ENCODE peak calls at places on chromosomes 11 and 22, in five cellular contexts. U is retinal pigment epithelial cell, H is AG04450, O is spleen, T is astrocyte of the cerebellum. G is an unnamed sample.

GRCh38 chr11:35887737-35888136 is 56.1 kb upstream of the LDLRAD3 start:
- DNase-seq in U (no peak), T (no peak), O (no peak), H (no peak), G (no peak)

GRCh38 chr11:27401760-27402316 is 38.8 kb upstream of the CCDC34 start:
- DNase-seq in T (no peak), O (no peak), H (no peak), U (no peak), G (no peak)

GRCh38 chr11:116331381-116331780 is 441.4 kb downstream of the BUD13 start:
- DNase-seq in T (no peak), O (no peak), H (no peak), U (no peak), G (no peak)

GRCh38 chr22:38758276-38758945 is 2.6 kb upstream of the SUN2 start:
- DNase-seq in O (peak), U (no peak), H (no peak), T (no peak), G (no peak)

GRCh38 chr11:72045849-72046248 is 34.5 kb downstream of the NUMA1 start:
- DNase-seq in O (no peak), H (no peak), T (no peak), U (no peak), G (peak)

GRCh38 chr11:69861901-69862300 is 42.7 kb upstream of the FGF3 start:
- DNase-seq in H (no peak), O (no peak), T (no peak), U (no peak), G (no peak)

GRCh38 chr22:31926969-31927368 is 17.4 kb upstream of the YWHAH start:
- DNase-seq in U (no peak), H (no peak), O (peak), T (no peak), G (peak)

GRCh38 chr22:31586137-31586920 is 75.7 kb downstream of the PISD start:
- DNase-seq in O (no peak), T (no peak), H (no peak), U (no peak), G (peak)

GRCh38 chr22:27843441-27843840 is 41.9 kb upstream of the MN1 start:
- DNase-seq in H (no peak), T (no peak), O (no peak), U (no peak), G (no peak)

GRCh38 chr11:81986556-81987161 is 747.0 kb downstream of the FAM181B start:
- DNase-seq in H (no peak), T (no peak), U (no peak), O (peak), G (no peak)

GRCh38 chr11:115528217-115528616 is 24.0 kb upstream of the CADM1 start:
- DNase-seq in O (no peak), H (no peak), U (no peak), T (no peak), G (no peak)

GRCh38 chr11:83990160-83990733 is 704.1 kb upstream of the CCDC90B start:
- DNase-seq in H (no peak), T (no peak), O (no peak), U (no peak), G (no peak)

GRCh38 chr11:2672553-2673249 is 27.1 kb downstream of the KCNQ1OT1 start:
- DNase-seq in U (no peak), O (peak), T (no peak), H (no peak), G (no peak)

GRCh38 chr11:132234878-132235277 is 864.5 kb downstream of the NTM start:
- DNase-seq in U (no peak), T (peak), H (peak), O (no peak), G (peak)

GRCh38 chr11:45145421-45146071 is 893 bp upstream of the PRDM11 start:
- DNase-seq in O (no peak), H (no peak), T (no peak), U (no peak), G (peak)

GRCh38 chr11:16086229-16086628 is 270.1 kb downstream of the SOX6 start:
- DNase-seq in U (peak), O (no peak), H (no peak), T (peak), G (no peak)

GRCh38 chr11:66882540-66882939 is 25.7 kb downstream of the LRFN4 start:
- DNase-seq in T (no peak), U (no peak), H (no peak), O (no peak), G (no peak)

GRCh38 chr11:106473089-106473722 is 395.7 kb downstream of the AASDHPPT start:
- DNase-seq in O (no peak), U (no peak), T (no peak), H (no peak), G (peak)

GRCh38 chr11:125892071-125892470 is 4.6 kb downstream of the HYLS1 start:
- DNase-seq in T (no peak), U (no peak), O (no peak), H (no peak), G (no peak)

GRCh38 chr11:49202287-49202976 is 6.0 kb downstream of the FOLH1 start:
- DNase-seq in O (no peak), H (no peak), U (no peak), T (no peak), G (no peak)

GRCh38 chr11:112279901-112280267 is 19.2 kb upstream of the PLET1 start:
- DNase-seq in O (peak), H (no peak), T (peak), U (no peak), G (peak)

GRCh38 chr22:46579751-46580449 is 40.3 kb upstream of the GRAMD4 start:
- DNase-seq in O (peak), H (no peak), T (no peak), U (no peak), G (no peak)

GRCh38 chr11:29159552-29160465 is 857.0 kb downstream of the KCNA4 start:
- DNase-seq in U (peak), H (peak), T (peak), O (no peak), G (peak)

GRCh38 chr11:9053631-9054030 is 37.8 kb downstream of the SCUBE2 start:
- DNase-seq in T (no peak), H (peak), O (no peak), U (no peak), G (peak)

GRCh38 chr11:16280256-16280682 is 76.1 kb downstream of the SOX6 start:
- DNase-seq in H (no peak), U (no peak), O (no peak), T (no peak), G (no peak)

GRCh38 chr11:80107415-80107814 is 666.6 kb upstream of the TENM4 start:
- DNase-seq in O (no peak), U (no peak), T (no peak), H (no peak), G (no peak)

GRCh38 chr11:116811194-116811593 is 11.9 kb downstream of the APOA4 start:
- DNase-seq in H (no peak), T (no peak), O (no peak), U (no peak), G (no peak)

GRCh38 chr11:79383874-79384273 is 57.0 kb downstream of the TENM4 start:
- DNase-seq in U (no peak), H (no peak), O (no peak), T (no peak), G (no peak)

GRCh38 chr11:85483861-85484260 is 143.3 kb downstream of the DLG2 start:
- DNase-seq in O (no peak), H (peak), T (no peak), U (no peak), G (no peak)

GRCh38 chr11:727859-728748 is 19.2 kb upstream of the TALDO1 start:
- DNase-seq in U (no peak), O (peak), T (peak), H (no peak), G (peak)

GRCh38 chr11:113488931-113489351 is 13.7 kb upstream of the DRD2 start:
- DNase-seq in T (peak), H (no peak), U (no peak), O (no peak), G (no peak)

GRCh38 chr11:96254854-96255253 is 88.1 kb downstream of the MAML2 start:
- DNase-seq in H (no peak), O (peak), T (no peak), U (no peak), G (no peak)

GRCh38 chr22:40922484-40923303 is 28.5 kb upstream of the RBX1 start:
- DNase-seq in O (no peak), H (peak), U (peak), T (peak), G (peak)

GRCh38 chr11:112509300-112509699 is 248.6 kb upstream of the PLET1 start:
- DNase-seq in O (no peak), U (no peak), H (no peak), T (no peak), G (no peak)

GRCh38 chr22:38180841-38181452 is 683 bp downstream of the PLA2G6 start:
- DNase-seq in U (no peak), O (peak), H (no peak), T (no peak), G (no peak)

GRCh38 chr22:49850021-49850911 is 3.4 kb upstream of the ZBED4 start:
- DNase-seq in U (no peak), O (peak), H (no peak), T (no peak), G (no peak)
- H3K4me3 ChIP-seq in U (no peak), O (peak), H (no peak), T (no peak), G (no peak)

GRCh38 chr11:73761403-73761945 is 600 bp upstream of the RAB6A start:
- DNase-seq in T (no peak), U (no peak), O (peak), H (no peak), G (no peak)
- H3K4me3 ChIP-seq in T (peak), U (peak), O (peak), H (peak), G (peak)

GRCh38 chr22:37044634-37045625 is 6.6 kb upstream of the KCTD17 start:
- DNase-seq in H (no peak), O (no peak), T (no peak), U (no peak), G (peak)
- H3K4me3 ChIP-seq in H (no peak), O (no peak), T (no peak), U (no peak), G (no peak)

DNA sequence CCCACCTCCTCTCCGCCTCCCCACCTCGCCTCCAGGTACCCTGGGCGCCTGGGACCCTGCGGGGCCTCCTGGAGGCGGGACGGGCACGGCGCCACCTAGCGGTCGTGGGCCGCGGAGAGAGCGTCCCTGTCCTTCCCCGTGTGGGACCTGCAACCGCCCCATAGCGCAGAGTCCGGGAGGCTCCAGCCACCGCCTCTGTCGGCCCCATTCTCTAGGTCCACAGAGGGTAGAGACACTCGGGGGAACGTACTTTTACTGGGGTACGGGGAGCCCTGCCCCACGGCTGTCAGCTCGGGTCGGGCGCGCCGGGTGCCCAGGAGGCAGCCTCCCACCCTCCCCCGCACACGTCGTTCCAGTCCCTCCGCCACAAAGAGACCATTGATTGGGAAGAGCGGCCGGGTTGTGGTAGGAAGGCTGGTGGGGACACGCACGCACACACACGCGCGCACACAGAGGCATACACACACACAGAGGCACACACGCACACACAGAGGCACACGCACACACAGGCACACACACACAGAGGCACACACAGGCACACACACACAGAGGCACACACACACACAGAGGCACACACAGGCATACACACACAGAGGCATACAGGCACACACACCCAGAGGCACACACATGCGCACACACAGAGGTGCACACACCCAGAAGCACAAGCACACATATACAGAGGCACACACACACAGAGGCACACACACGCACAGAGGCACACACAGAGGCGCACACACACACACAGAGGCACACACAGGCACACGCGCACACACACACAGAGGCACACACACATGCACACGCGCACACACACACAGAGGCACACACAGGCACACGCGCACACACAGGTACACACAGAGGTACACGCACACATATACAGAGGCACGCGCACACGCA is 12.6 kb upstream of the NECTIN1 start:
- DNase-seq in H (no peak), O (peak), U (no peak), T (no peak), G (no peak)
- H3K4me3 ChIP-seq in H (no peak), O (no peak), U (no peak), T (no peak), G (no peak)

DNA sequence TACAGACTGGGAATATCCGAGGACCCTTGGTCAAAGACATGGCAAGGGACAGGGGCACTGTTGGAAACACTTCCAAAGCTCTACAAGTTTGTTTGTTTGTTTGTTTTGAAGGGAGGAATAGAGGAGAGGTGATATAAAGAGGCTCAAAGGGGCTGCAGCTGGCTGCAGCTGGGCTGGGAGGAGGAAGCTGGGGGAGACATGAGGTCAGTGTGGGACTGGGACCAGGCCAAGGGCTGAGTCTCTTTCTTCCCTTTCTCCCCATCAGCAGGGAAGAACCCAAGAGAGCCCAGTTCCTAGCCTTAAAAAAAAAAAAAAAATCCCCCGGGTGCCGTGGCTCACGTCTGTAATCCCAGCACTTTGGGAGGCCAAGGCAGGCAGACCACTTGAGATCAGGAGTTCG is 5.0 kb downstream of the RHOG start:
- DNase-seq in O (peak), T (no peak), U (no peak), H (no peak), G (no peak)
- H3K4me3 ChIP-seq in O (peak), T (no peak), U (no peak), H (no peak), G (no peak)

G was measured in choroid plexus epithelial cell.